ENCODE peak calls at places on chromosome 1, in five cellular contexts. D is SJSA1, V is suprapubic skin, Q is ovary, J is kidney epithelial cell. K is an unnamed sample. For H3K27me3, the result is how much of the 10 kb centered on the place peaks cover.

GRCh38 chr1:224406216-224406615 is 28.4 kb downstream of the WDR26 start:
- DNase-seq in J (no peak), V (no peak), D (peak), Q (no peak), K (no peak)

GRCh38 chr1:28244549-28245251 is 8.8 kb downstream of the ATP5IF1 start:
- DNase-seq in J (no peak), Q (no peak), D (no peak), V (no peak), K (no peak)

GRCh38 chr1:235160395-235160964 is 570 bp downstream of the RBM34 start:
- DNase-seq in D (no peak), Q (no peak), J (peak), V (no peak), K (no peak)

GRCh38 chr1:163912491-163912890 is 590.7 kb downstream of the NUF2 start:
- DNase-seq in Q (no peak), J (no peak), V (no peak), D (no peak), K (no peak)

GRCh38 chr1:226814751-226815496 is 55.5 kb upstream of the PSEN2 start:
- DNase-seq in D (peak), J (peak), V (peak), Q (no peak), K (peak)

GRCh38 chr1:179228783-179229213 is 679 bp downstream of the ABL2 start:
- DNase-seq in D (peak), Q (peak), V (peak), J (no peak), K (peak)

GRCh38 chr1:89085781-89086180 is 20.8 kb upstream of the GBP1 start:
- DNase-seq in Q (no peak), V (no peak), J (no peak), D (no peak), K (no peak)

GRCh38 chr1:57860333-57860732 is 436.5 kb upstream of the DAB1 start:
- DNase-seq in Q (no peak), V (no peak), J (no peak), D (no peak), K (no peak)

GRCh38 chr1:115807723-115808122 is 33.2 kb downstream of the NHLH2 start:
- DNase-seq in Q (no peak), V (no peak), J (peak), D (peak), K (no peak)

GRCh38 chr1:237084399-237085077 is 42.6 kb downstream of the RYR2 start:
- DNase-seq in Q (no peak), J (no peak), D (no peak), V (no peak), K (no peak)

GRCh38 chr1:90986954-90987353 is 34.9 kb downstream of the ZNF644 start:
- DNase-seq in V (no peak), D (no peak), J (no peak), Q (no peak), K (no peak)

GRCh38 chr1:177703888-177704446 is 265.9 kb downstream of the SEC16B start:
- DNase-seq in Q (no peak), V (no peak), D (no peak), J (no peak), K (no peak)

GRCh38 chr1:218575856-218576255 is 230.7 kb downstream of the TGFB2 start:
- DNase-seq in Q (no peak), D (no peak), J (no peak), V (no peak), K (no peak)

GRCh38 chr1:29496701-29497100 is 260.4 kb downstream of the PTPRU start:
- DNase-seq in D (no peak), Q (no peak), V (no peak), J (no peak), K (peak)

GRCh38 chr1:185373813-185374524 is 56.9 kb upstream of the IVNS1ABP start:
- DNase-seq in J (peak), Q (no peak), V (no peak), D (peak), K (peak)

GRCh38 chr1:79304131-79304530 is 297.6 kb upstream of the ADGRL4 start:
- DNase-seq in V (no peak), Q (no peak), D (no peak), J (no peak), K (no peak)

GRCh38 chr1:171017431-171017830 is 73.3 kb upstream of the FMO3 start:
- DNase-seq in V (no peak), Q (no peak), D (no peak), J (no peak), K (no peak)

GRCh38 chr1:223180803-223181321 is 37.8 kb upstream of the TLR5 start:
- DNase-seq in D (peak), J (no peak), Q (no peak), V (no peak), K (no peak)

GRCh38 chr1:223364685-223365382 is 858 bp upstream of the SUSD4 start:
- DNase-seq in V (no peak), D (no peak), J (no peak), Q (peak), K (peak)

GRCh38 chr1:208242829-208243521 is 1.2 kb downstream of the PLXNA2 start:
- DNase-seq in V (peak), D (peak), J (no peak), Q (peak), K (peak)

GRCh38 chr1:89794406-89794805 is 26.4 kb upstream of the LRRC8D start:
- DNase-seq in J (no peak), D (no peak), Q (no peak), V (no peak), K (no peak)

GRCh38 chr1:202661136-202661845 is 49.0 kb downstream of the SYT2 start:
- DNase-seq in J (no peak), D (no peak), Q (no peak), V (no peak), K (no peak)

GRCh38 chr1:6350416-6351088 is 43.0 kb downstream of the ACOT7 start:
- DNase-seq in D (no peak), J (no peak), Q (no peak), V (no peak), K (peak)

GRCh38 chr1:91555821-91556531 is 55.3 kb downstream of the CDC7 start:
- DNase-seq in Q (no peak), D (peak), J (peak), V (no peak), K (no peak)

GRCh38 chr1:83883979-83884378 is 115.0 kb downstream of the TTLL7 start:
- DNase-seq in J (no peak), D (no peak), V (no peak), Q (no peak), K (no peak)

GRCh38 chr1:39609618-39610331 is 29.7 kb downstream of the HEYL start:
- DNase-seq in D (no peak), V (peak), J (no peak), Q (peak), K (peak)

GRCh38 chr1:45365051-45365450 is 24.8 kb upstream of the MUTYH start:
- DNase-seq in V (no peak), Q (no peak), D (no peak), J (no peak), K (no peak)

GRCh38 chr1:168179411-168180147 is 817 bp downstream of the TIPRL start:
- DNase-seq in Q (no peak), D (no peak), J (no peak), V (no peak), K (no peak)

GRCh38 chr1:17606826-17607440 is 67.4 kb downstream of the ARHGEF10L start:
- DNase-seq in D (peak), Q (peak), V (peak), J (no peak), K (peak)

GRCh38 chr1:156123356-156124196 is 9.1 kb downstream of the LMNA start:
- DNase-seq in Q (peak), V (peak), J (peak), D (peak), K (peak)
- H3K27me3 ChIP-seq in Q (under half), V (under half), J (under half), D (under half), K (under half)

GRCh38 chr1:201017828-201018163 is 5.7 kb downstream of the KIF21B start:
- DNase-seq in J (no peak), V (no peak), D (no peak), Q (no peak), K (no peak)
- H3K27me3 ChIP-seq in J (under half), V (under half), D (under half), Q (under half), K (under half)

GRCh38 chr1:180235502-180236239 is 5.6 kb downstream of the LHX4 start:
- DNase-seq in Q (no peak), D (no peak), J (no peak), V (peak), K (no peak)
- H3K27me3 ChIP-seq in Q (under half), D (under half), J (half or more), V (half or more), K (under half)

DNA sequence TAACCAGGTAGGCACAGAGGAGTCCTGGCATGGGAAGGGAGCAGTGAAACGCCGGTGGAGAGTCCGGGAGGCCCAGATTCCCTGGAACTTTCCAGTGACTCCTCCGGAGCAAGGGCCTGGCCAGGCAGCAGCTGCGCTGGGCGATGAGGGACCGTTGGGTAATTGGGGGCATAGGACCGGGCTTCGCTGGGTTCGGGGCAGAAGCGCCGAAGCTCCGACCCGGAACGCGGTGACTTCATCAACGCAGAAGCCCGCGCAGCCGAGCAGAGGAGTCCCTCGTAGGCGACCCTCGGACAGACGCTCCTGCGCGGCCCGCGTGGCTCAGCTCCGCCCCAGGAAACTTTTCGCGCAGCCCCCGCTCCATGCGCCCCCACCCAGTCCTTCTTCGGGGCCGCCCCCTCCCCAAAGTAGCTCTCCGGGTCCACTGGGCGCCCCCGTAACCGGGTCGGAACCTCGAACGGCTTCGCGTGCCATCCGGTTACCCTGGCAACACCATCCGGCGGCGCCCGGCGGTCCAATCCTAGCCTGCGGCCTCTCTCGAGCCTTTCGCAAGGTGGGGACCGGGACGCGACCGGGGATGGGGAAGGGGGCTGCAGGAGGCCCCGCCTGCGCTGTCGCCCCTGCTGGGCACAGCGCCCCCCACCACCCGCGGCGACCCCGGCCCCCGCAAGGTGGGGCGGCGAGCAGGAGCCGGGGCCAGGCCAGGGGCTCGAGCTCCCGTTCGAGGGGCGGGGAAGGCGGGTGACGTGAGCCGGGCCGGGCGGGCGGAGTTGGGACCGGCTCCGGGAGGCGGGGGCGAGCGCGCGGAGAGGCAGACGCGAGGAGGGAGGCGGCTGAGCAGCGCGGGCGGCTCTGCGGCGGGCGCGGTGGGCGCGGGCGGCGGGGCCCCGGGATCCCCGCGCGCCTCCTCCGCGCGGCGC is at the start of gene AJAP1:
- DNase-seq in J (no peak), D (no peak), V (no peak), Q (peak), K (no peak)
- H3K27me3 ChIP-seq in J (under half), D (under half), V (half or more), Q (under half), K (under half)

GRCh38 chr1:204714861-204715511 is 29.4 kb upstream of the LRRN2 start:
- DNase-seq in J (no peak), Q (no peak), V (no peak), D (no peak), K (no peak)
- H3K27me3 ChIP-seq in J (under half), Q (under half), V (half or more), D (half or more), K (under half)

GRCh38 chr1:1165485-1165884 is 8.2 kb upstream of the TTLL10 start:
- DNase-seq in Q (no peak), V (no peak), D (no peak), J (no peak), K (no peak)
- H3K27me3 ChIP-seq in Q (under half), V (half or more), D (under half), J (under half), K (under half)

DNA sequence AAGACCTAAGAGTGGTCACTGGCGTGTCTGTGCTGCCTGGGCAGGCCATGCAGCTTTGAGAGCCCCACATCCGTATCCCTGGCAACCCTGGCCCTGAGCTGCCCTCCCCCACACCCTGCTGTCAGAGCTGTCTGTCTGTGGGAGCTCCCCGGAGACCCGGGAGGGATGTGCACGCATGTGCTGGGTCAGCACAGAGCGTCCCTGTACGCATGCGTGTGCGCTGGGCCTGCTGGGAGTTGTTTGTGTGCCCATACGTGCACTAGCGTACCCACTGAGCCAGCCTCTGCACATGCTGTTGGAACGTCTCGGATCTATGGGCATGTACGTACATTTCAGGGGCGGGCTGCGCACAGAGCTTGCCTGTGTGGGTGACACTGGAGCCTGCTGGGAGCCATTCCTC is 89.3 kb downstream of the EPHB2 start:
- DNase-seq in J (no peak), Q (no peak), D (no peak), V (no peak), K (no peak)
- H3K27me3 ChIP-seq in J (under half), Q (under half), D (under half), V (under half), K (under half)

GRCh38 chr1:151982300-151983005 is 11.2 kb downstream of the S100A10 start:
- DNase-seq in J (no peak), Q (no peak), V (no peak), D (no peak), K (no peak)
- H3K27me3 ChIP-seq in J (under half), Q (under half), V (under half), D (under half), K (under half)

GRCh38 chr1:231613419-231614349 is 12.9 kb upstream of the DISC1 start:
- DNase-seq in D (no peak), J (no peak), Q (no peak), V (no peak), K (no peak)

GRCh38 chr1:231611111-231611510 is 15.5 kb upstream of the DISC1 start:
- DNase-seq in V (no peak), Q (no peak), J (no peak), D (no peak), K (no peak)

GRCh38 chr1:231612393-231613089 is 14.0 kb upstream of the DISC1 start:
- DNase-seq in D (no peak), J (no peak), Q (no peak), V (no peak), K (peak)

GRCh38 chr1:231610392-231610791 is 16.2 kb upstream of the DISC1 start:
- DNase-seq in V (no peak), D (no peak), Q (no peak), J (no peak), K (no peak)

DNA sequence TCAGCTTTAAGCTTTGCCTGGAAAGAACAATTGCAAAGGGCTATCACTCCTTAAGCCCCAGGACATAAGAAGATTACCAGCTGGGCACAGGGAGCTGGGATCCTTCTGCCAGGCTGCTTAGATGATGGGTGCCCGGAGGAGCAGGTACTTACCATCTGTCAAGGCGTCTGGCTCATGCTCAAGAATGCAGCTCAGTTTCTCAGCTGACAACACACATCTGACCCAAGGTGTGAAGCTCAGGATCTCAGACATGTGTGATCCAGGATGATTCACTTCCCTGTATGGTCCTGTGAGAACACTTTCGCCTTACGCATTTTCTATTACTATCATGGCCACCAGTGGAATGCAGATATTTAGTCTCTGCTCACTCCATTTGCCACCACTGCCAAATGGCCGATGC is 14.7 kb upstream of the DISC1 start:
- DNase-seq in Q (no peak), V (no peak), J (no peak), D (no peak), K (no peak)
- H3K27me3 ChIP-seq in Q (under half), V (under half), J (under half), D (under half), K (under half)

GRCh38 chr1:165353731-165354671 is 2.5 kb downstream of the LMX1A start:
- DNase-seq in Q (no peak), D (no peak), J (no peak), V (no peak), K (no peak)

GRCh38 chr1:165356876-165357275 is 361 bp upstream of the LMX1A start:
- DNase-seq in V (no peak), D (no peak), Q (no peak), J (no peak), K (no peak)

GRCh38 chr1:165355977-165356811 is at the start of gene LMX1A:
- DNase-seq in J (no peak), V (peak), Q (no peak), D (no peak), K (no peak)

GRCh38 chr1:165354739-165355138 is 1.8 kb downstream of the LMX1A start:
- DNase-seq in Q (no peak), V (no peak), D (no peak), J (no peak), K (no peak)

DNA sequence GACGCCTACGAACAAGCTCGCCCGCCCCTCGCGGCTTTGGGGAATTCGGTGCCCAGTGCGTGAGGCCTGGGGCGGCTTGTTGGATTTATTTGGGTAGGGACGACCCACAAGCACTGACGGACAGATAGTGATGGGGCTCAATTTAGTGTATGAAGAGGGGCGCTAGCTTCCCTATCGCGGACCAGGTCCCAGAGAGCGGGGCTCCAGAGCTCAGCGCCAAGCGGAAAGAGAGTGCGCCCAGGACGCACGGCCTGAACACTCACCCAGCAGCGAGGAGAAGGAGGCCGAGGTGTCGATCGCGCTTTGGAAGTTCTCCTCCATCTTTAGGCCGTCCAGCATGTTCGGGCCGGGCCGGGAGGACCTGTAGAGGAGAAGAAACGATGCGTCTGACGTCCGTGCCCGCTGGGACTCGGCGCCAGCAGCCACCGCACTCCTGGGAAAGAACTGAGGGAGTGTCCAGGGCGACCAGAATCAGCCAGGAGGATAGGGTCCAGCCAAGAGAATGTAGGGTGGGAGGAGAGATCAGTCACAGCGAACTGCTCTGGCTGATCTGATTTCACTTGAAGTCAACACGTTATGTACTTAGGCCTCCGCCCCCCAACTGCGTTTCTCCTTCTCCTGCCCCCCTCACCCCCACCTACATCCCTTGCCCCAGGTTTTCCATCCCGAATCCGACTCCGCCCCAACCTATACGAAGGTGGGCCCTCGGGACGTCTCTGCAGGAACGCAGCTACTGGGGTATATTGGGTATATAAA is 1.1 kb downstream of the LMX1A start:
- DNase-seq in J (no peak), D (no peak), Q (no peak), V (no peak), K (no peak)
- H3K27me3 ChIP-seq in J (half or more), D (under half), Q (under half), V (half or more), K (under half)

K was measured in aorta.